ENCODE peak calls at places on chromosomes 7 and 10, in ten cellular contexts. V is spleen, W is transverse colon, N is endothelial cell of umbilical vein, H is SK-N-MC, L is GM23338, Q is stomach, O is GM12891, T is HL-60, Z is breast epithelium. G is an unnamed sample.

GRCh38 chr10:11177926-11178453 is 160.3 kb downstream of the CELF2 start:
- DNase-seq in W (peak), H (no peak), T (no peak), L (no peak), Q (no peak), V (peak), O (no peak), N (no peak), Z (no peak), G (peak)

GRCh38 chr10:120824864-120825263 is 26.3 kb upstream of the WDR11 start:
- DNase-seq in L (peak), Z (no peak), O (no peak), Q (no peak), V (no peak), T (peak), W (peak), H (peak), N (peak), G (no peak)

GRCh38 chr10:100811752-100812750 is 66.7 kb downstream of the PAX2 start:
- DNase-seq in H (no peak), T (no peak), O (no peak), V (peak), Q (no peak), W (no peak), L (no peak), Z (no peak), N (no peak), G (no peak)

GRCh38 chr10:118447478-118447877 is 105.4 kb upstream of the FAM204A start:
- DNase-seq in T (no peak), W (peak), Z (no peak), H (no peak), O (no peak), N (no peak), V (no peak), Q (no peak), L (no peak), G (no peak)

GRCh38 chr10:19749185-19749729 is 67.0 kb upstream of the PLXDC2 start:
- DNase-seq in Q (no peak), W (no peak), L (no peak), T (no peak), N (no peak), V (no peak), Z (no peak), H (no peak), O (no peak), G (no peak)

GRCh38 chr10:121466424-121466823 is 131.8 kb downstream of the FGFR2 start:
- DNase-seq in W (no peak), H (no peak), L (no peak), N (no peak), T (no peak), O (no peak), Q (no peak), Z (no peak), V (no peak), G (no peak)

GRCh38 chr7:108294595-108294994 is 161.6 kb downstream of the NRCAM start:
- DNase-seq in L (no peak), W (no peak), T (peak), H (peak), V (no peak), Z (no peak), N (peak), O (no peak), Q (no peak), G (no peak)

GRCh38 chr7:155344270-155344617 is 46.6 kb downstream of the INSIG1 start:
- DNase-seq in Z (no peak), O (no peak), W (no peak), T (no peak), N (no peak), Q (no peak), V (peak), L (peak), H (no peak), G (no peak)

GRCh38 chr10:47047577-47048532 is 136.6 kb downstream of the PTPN20 start:
- DNase-seq in H (no peak), Z (peak), V (peak), N (peak), T (peak), W (peak), Q (peak), L (peak), O (peak), G (no peak)

GRCh38 chr7:266851-267840 is 22.8 kb upstream of the FOXL3 start:
- DNase-seq in L (peak), N (no peak), H (no peak), V (peak), W (peak), Q (peak), Z (no peak), T (no peak), O (no peak), G (no peak)

GRCh38 chr10:119370972-119371703 is 163.8 kb downstream of the GRK5 start:
- DNase-seq in Q (no peak), L (no peak), H (no peak), W (no peak), N (peak), Z (peak), V (peak), T (no peak), O (no peak), G (no peak)

GRCh38 chr7:126529254-126529653 is 723.5 kb downstream of the GRM8 start:
- DNase-seq in O (no peak), Z (no peak), T (no peak), L (peak), H (no peak), W (no peak), N (no peak), V (no peak), Q (no peak), G (no peak)

GRCh38 chr10:90321132-90321816 is 536.6 kb downstream of the HTR7 start:
- DNase-seq in H (no peak), T (no peak), L (no peak), W (no peak), V (no peak), N (no peak), Q (no peak), Z (no peak), O (no peak), G (no peak)

GRCh38 chr7:4277936-4278335 is 404.2 kb upstream of the FOXK1 start:
- DNase-seq in Q (no peak), N (no peak), H (no peak), W (no peak), V (no peak), T (no peak), L (no peak), Z (no peak), O (no peak), G (peak)

GRCh38 chr7:33093266-33093665 is 15.9 kb downstream of the RP9 start:
- DNase-seq in H (no peak), Z (no peak), T (no peak), V (no peak), N (no peak), O (no peak), Q (no peak), L (no peak), W (no peak), G (no peak)

GRCh38 chr7:39085590-39086049 is 107.9 kb downstream of the POU6F2 start:
- DNase-seq in O (no peak), Z (no peak), L (peak), W (no peak), Q (no peak), T (no peak), N (no peak), H (no peak), V (no peak), G (no peak)

GRCh38 chr7:5286933-5287332 is 4.2 kb downstream of the SLC29A4 start:
- DNase-seq in Q (no peak), Z (no peak), W (no peak), N (no peak), L (no peak), H (no peak), V (no peak), T (no peak), O (no peak), G (no peak)

GRCh38 chr7:158535079-158535478 is 52.5 kb downstream of the PTPRN2 start:
- DNase-seq in Q (peak), Z (no peak), V (no peak), T (no peak), L (no peak), W (no peak), N (no peak), O (no peak), H (no peak), G (no peak)

GRCh38 chr10:91034042-91034441 is 113.2 kb upstream of the ANKRD1 start:
- DNase-seq in Z (no peak), O (no peak), N (no peak), T (no peak), L (no peak), V (no peak), W (no peak), Q (no peak), H (no peak), G (no peak)

GRCh38 chr10:21724020-21724589 is 190.1 kb downstream of the MLLT10 start:
- DNase-seq in Q (no peak), T (no peak), W (no peak), V (no peak), L (no peak), H (no peak), N (no peak), O (no peak), Z (no peak), G (no peak)

GRCh38 chr10:6140141-6140841 is 51.5 kb downstream of the RBM17 start:
- DNase-seq in V (peak), Z (no peak), L (peak), Q (peak), W (peak), O (no peak), H (no peak), T (peak), N (no peak), G (no peak)

GRCh38 chr10:126686732-126687693 is 16.5 kb upstream of the C10orf90 start:
- DNase-seq in T (no peak), Z (no peak), L (peak), O (no peak), W (no peak), H (no peak), V (no peak), N (no peak), Q (no peak), G (peak)

GRCh38 chr7:37421820-37422219 is 26.8 kb downstream of the ELMO1 start:
- DNase-seq in L (no peak), T (no peak), N (no peak), W (no peak), O (no peak), H (no peak), Q (no peak), Z (no peak), V (no peak), G (no peak)

GRCh38 chr10:95333997-95334792 is 43.4 kb upstream of the PDLIM1 start:
- DNase-seq in W (peak), Q (peak), L (no peak), N (peak), Z (peak), T (no peak), O (no peak), V (no peak), H (no peak), G (no peak)
- TF ChIP-seq POLR2AphosphoS5 in W (peak), Q (peak), L (no peak), N (peak), Z (peak), T (no peak), O (no peak), V (peak), H (no peak), G (no peak)

DNA sequence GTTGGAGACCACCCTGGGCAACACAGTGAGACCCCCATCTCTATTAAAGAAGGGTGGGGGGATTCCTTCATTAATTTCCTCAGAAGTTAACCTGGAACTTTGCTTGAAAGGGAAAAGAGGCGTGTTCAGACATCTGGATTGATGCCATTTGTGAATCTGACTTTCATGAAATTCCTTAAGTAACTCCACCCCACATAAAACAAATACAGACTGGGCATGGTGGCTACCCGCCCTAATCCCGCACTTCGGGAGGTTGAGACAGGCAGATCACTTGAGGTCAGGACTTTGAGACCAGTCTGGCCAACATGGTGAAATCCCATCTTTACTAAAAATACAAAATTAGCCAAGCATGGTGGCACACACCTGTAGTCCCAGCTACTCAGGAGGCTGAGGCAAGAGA is 75.0 kb downstream of the EEPD1 start:
- DNase-seq in V (no peak), N (no peak), W (no peak), O (no peak), T (no peak), Q (no peak), H (no peak), L (no peak), Z (no peak), G (no peak)
- TF ChIP-seq POLR2AphosphoS5 in V (no peak), N (no peak), W (no peak), O (no peak), T (no peak), Q (no peak), H (no peak), L (no peak), Z (no peak), G (no peak)

DNA sequence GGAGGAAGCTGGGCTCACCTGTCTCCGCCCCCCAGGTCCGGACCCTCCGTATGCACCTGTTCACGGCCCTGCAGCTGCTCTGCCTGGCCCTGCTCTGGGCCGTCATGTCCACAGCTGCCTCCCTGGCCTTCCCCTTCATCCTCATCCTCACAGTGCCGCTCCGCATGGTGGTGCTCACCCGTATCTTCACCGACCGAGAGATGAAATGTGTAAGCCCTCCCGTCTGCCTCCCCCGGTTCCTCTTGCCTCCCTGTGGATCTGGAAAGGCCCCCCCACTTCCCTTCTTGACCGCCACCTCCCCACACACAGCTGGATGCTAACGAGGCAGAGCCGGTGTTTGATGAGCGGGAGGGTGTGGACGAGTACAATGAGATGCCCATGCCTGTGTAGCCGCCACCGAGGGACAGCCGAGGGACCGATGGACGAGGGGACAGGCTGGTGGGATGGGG is 4.6 kb downstream of the FASTK start:
- DNase-seq in O (no peak), T (no peak), N (no peak), Z (no peak), W (no peak), H (no peak), V (no peak), L (no peak), Q (no peak), G (no peak)
- TF ChIP-seq POLR2AphosphoS5 in O (no peak), T (peak), N (peak), Z (no peak), W (no peak), H (peak), V (peak), L (no peak), Q (no peak), G (no peak)

GRCh38 chr10:57715233-57715632 is 552.5 kb downstream of the IPMK start:
- DNase-seq in O (no peak), T (no peak), H (no peak), L (no peak), N (no peak), Z (no peak), W (no peak), V (no peak), Q (no peak), G (no peak)
- TF ChIP-seq POLR2AphosphoS5 in O (no peak), T (no peak), H (no peak), L (no peak), N (no peak), Z (no peak), W (no peak), V (no peak), Q (no peak), G (no peak)

DNA sequence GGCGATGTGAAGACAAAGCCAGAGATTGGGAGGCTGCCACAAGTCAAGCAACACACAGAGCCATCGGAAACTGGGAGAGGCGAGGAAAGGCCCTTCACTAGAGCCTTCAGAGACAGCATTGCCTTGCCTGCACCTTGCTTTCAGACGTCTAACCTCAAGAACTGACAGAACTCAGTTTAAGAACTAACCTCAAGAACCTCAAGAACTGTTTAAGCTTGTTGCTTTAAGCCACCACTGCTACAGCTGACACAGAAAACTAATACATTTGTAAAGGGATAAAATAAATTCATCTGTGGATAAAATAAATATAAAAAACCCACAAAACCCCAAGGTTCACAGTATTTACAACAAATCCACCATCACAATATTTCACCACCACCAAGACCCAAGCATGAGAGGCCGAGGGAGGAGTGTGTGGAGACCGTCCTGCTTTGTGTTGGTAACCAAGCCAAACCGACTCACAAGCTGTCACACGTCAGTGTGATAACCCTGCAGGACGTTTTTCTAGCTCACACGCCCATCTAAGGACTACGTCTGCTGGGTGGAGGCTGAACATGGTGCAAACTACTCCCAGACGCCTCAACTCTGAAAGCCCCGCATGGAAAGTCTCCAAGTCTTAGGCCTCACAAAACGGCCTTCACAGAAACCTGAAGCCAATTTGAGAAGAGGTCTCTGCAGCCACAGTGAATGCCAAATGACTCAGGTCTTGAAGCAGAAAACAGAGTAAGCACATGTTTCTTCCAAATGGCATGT is 116.8 kb downstream of the ABLIM1 start:
- DNase-seq in T (no peak), L (no peak), V (no peak), Z (no peak), W (peak), N (peak), H (no peak), Q (peak), O (no peak), G (no peak)
- TF ChIP-seq POLR2AphosphoS5 in T (no peak), L (no peak), V (no peak), Z (peak), W (peak), N (no peak), H (no peak), Q (peak), O (no peak), G (peak)

GRCh38 chr10:110502851-110503301 is 5.2 kb downstream of the DUSP5 start:
- DNase-seq in Q (no peak), T (peak), V (no peak), L (no peak), O (no peak), N (peak), W (peak), H (no peak), Z (no peak), G (no peak)
- TF ChIP-seq POLR2AphosphoS5 in Q (no peak), T (no peak), V (no peak), L (no peak), O (peak), N (no peak), W (peak), H (no peak), Z (peak), G (no peak)

DNA sequence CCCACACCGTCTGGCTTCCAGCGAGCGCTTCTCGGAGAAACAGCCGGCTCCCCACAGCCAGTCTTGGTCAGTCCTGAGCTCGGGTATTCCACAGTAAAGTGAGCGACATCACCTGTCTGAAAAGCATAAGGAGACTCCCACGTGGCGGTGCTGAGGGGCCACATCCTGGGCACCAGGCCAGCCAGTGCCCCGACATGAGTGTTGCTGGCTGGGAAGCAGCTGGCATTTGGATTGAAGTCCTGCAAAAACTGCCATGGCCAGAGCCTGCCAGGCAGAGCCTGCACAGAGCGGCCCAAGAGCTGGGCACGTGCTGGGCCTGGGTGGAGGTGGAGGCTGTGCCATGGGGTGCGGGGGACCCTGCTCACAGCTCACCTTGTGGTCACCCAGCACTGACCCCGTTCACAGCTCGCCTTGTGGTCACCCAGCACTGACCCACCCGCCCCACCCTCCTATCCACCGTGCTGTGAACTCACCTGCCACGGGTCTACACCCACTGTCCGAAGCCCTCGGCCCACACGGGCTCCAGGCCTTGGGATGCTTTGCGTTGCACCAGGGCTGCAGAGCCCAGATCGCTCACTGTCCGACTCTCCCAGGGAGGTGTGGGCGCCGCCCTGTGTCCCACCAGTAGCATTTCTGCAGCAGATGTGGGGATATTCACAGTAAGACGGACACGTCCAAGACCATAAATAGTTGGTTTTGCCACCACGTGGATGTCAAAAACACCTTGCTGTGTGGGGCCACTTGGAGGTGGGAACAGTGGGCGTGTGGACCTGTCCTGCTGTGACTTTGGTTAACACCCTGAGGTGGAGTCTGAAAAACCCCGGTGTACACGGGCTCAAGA is 48.8 kb downstream of the PITRM1 start:
- DNase-seq in T (no peak), O (no peak), W (no peak), H (no peak), L (no peak), Z (no peak), V (no peak), N (no peak), Q (no peak), G (no peak)
- TF ChIP-seq POLR2AphosphoS5 in T (no peak), O (no peak), W (no peak), H (no peak), L (no peak), Z (no peak), V (no peak), N (no peak), Q (no peak), G (no peak)

DNA sequence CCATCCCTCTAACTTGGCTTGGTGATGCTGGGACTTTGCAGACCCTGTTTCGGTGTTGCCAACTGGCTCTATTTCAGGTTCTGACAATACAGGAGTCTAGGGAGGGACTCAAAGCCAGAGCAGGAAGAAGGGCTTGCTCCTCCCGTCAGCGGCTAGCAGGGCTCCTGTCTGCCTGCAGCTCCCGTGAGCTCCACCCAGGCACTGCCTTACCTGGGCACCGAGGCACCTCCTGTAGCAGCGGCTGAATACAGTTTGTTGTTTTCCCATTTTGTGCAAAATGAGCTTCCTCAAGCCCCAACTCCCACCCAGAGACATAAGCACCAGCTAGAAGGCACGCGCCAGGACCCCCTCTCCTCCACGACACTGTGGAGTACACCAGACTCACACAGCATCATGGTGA is 69.3 kb upstream of the RHEB start:
- DNase-seq in O (no peak), H (no peak), Z (no peak), V (no peak), L (no peak), W (no peak), T (no peak), N (no peak), Q (no peak), G (no peak)
- TF ChIP-seq POLR2AphosphoS5 in O (no peak), H (no peak), Z (no peak), V (no peak), L (no peak), W (no peak), T (no peak), N (no peak), Q (no peak), G (no peak)

GRCh38 chr7:20257212-20257611 is 40.0 kb upstream of the MACC1 start:
- DNase-seq in L (no peak), W (no peak), H (no peak), Z (no peak), Q (no peak), V (no peak), O (no peak), T (no peak), N (no peak), G (no peak)
- TF ChIP-seq POLR2AphosphoS5 in L (no peak), W (no peak), H (no peak), Z (no peak), Q (no peak), V (no peak), O (no peak), T (no peak), N (no peak), G (no peak)